ENCODE peak calls at places on chromosome 7, in six cellular contexts. W, U, A, C, I and R are unnamed samples.
A peak's percentile ranks its signal among the peaks of the same experiment; 100 is the strongest.

GRCh38 chr7:29809533-29810155 is 3.3 kb downstream of the WIPF3 start:
- DNase-seq in U (no peak), C (no peak), W (no peak), A (no peak), I (no peak), R (no peak)

GRCh38 chr7:72016574-72016973 is 395.6 kb downstream of the CALN1 start:
- DNase-seq in I (no peak), U (no peak), W (no peak), A (no peak), C (no peak), R (no peak)

GRCh38 chr7:98995111-98995510 is 116.8 kb downstream of the TRRAP start:
- DNase-seq in C (no peak), U (no peak), W (no peak), A (no peak), I (peak; percentile 92), R (no peak)

GRCh38 chr7:95662987-95663386 is 66.7 kb upstream of the PDK4 start:
- DNase-seq in A (no peak), W (no peak), U (no peak), C (no peak), I (no peak), R (no peak)

GRCh38 chr7:148572067-148572522 is 18.5 kb upstream of the C7orf33 start:
- DNase-seq in U (peak; percentile 66), A (no peak), C (no peak), I (no peak), W (no peak), R (no peak)

GRCh38 chr7:1818581-1819200 is 148.6 kb downstream of the ELFN1 start:
- DNase-seq in A (no peak), C (no peak), I (peak; percentile 72), W (no peak), U (no peak), R (no peak)

GRCh38 chr7:47765373-47765979 is 182.8 kb downstream of the PKD1L1 start:
- DNase-seq in C (no peak), W (no peak), A (no peak), U (no peak), I (no peak), R (no peak)

GRCh38 chr7:604884-605531 is 85.4 kb upstream of the PDGFA start:
- DNase-seq in U (no peak), C (no peak), I (peak; percentile 83), A (no peak), W (no peak), R (no peak)

GRCh38 chr7:2110586-2111396 is 122.0 kb downstream of the MAD1L1 start:
- DNase-seq in A (no peak), W (no peak), U (no peak), I (no peak), C (peak; percentile 49), R (no peak)

GRCh38 chr7:141480953-141481352 is 70.3 kb upstream of the AGK start:
- DNase-seq in I (no peak), W (no peak), U (no peak), C (no peak), A (no peak), R (no peak)

GRCh38 chr7:87920578-87920977 is 13.5 kb upstream of the ADAM22 start:
- DNase-seq in C (no peak), A (no peak), I (no peak), U (no peak), W (no peak), R (no peak)

GRCh38 chr7:104368006-104368405 is 39.6 kb downstream of the LHFPL3 start:
- DNase-seq in U (no peak), I (no peak), A (no peak), W (no peak), C (no peak), R (no peak)

GRCh38 chr7:157554393-157555238 is 217.8 kb downstream of the DNAJB6 start:
- DNase-seq in U (no peak), A (no peak), I (peak; percentile 68), W (no peak), C (no peak), R (no peak)

GRCh38 chr7:2108501-2109250 is 124.1 kb downstream of the MAD1L1 start:
- DNase-seq in I (no peak), A (no peak), C (no peak), W (no peak), U (no peak), R (no peak)

GRCh38 chr7:157992511-157993160 is 595.0 kb downstream of the PTPRN2 start:
- DNase-seq in I (no peak), A (no peak), W (no peak), U (no peak), C (no peak), R (no peak)

GRCh38 chr7:77442631-77443420 is 26.7 kb upstream of the GSAP start:
- DNase-seq in A (no peak), I (no peak), U (no peak), C (no peak), W (no peak), R (no peak)

GRCh38 chr7:130878785-130879184 is 144.8 kb upstream of the KLF14 start:
- DNase-seq in C (no peak), W (no peak), I (no peak), A (no peak), U (no peak), R (no peak)

GRCh38 chr7:73596191-73597065 is 18.0 kb upstream of the TBL2 start:
- DNase-seq in A (no peak), U (no peak), C (no peak), I (no peak), W (no peak), R (no peak)

GRCh38 chr7:73599151-73599882 is 20.9 kb upstream of the TBL2 start:
- DNase-seq in C (no peak), I (no peak), U (no peak), A (no peak), W (no peak), R (no peak)

GRCh38 chr7:73595358-73595757 is 17.0 kb upstream of the TBL2 start:
- DNase-seq in U (no peak), W (no peak), I (no peak), C (no peak), A (no peak), R (no peak)

GRCh38 chr7:73597978-73598782 is 19.8 kb upstream of the TBL2 start:
- DNase-seq in A (no peak), C (no peak), I (no peak), U (no peak), W (no peak), R (no peak)

DNA sequence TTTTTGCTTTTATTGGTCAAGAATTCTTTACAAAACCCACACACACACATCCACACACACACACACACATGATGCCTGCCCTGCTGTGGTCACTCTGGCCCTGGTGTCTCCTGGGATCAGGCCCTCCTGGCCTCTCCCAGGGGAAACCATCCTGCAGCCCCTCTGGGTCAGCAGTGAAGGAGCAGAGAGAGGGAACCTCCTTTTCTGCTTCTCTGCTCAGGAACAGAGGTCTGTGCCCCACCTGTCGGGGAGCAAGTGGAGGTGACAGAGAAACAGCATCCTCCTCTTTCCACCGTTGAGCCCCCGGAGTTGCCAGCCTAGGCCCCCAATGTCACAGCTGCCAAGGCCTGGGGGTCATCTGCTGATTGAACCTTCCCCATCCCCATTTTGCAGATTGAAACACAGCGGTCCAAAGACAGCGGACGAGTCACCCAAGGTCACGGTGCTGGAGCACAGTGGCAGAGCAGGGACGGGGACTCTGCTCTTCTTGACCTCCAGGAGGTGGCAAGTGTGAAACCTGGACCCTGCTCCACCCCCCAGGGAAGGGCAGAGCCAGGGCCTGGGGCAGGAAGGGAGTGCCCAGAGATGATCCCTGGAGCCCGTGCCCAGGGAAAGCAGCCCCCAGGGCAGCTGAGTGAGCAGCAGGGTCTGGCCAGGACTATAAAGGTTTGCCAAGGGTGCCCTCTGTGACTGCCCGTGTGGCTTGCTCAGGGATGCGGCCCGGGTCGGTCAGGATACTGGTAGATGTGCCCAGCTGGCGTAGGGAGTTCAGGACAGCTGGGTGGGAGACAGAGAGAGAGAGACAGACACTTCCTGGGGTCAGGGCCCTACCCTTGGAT is 15.0 kb upstream of the TBL2 start:
- DNase-seq in C (no peak), A (no peak), I (no peak), U (no peak), W (no peak), R (no peak)
- TF ChIP-seq CTCF in C (no peak), A (no peak), I (no peak), U (no peak), W (no peak), R (no peak)

GRCh38 chr7:118918556-118918955 is 694.1 kb downstream of the ANKRD7 start:
- DNase-seq in A (no peak), W (no peak), U (peak; percentile 3), C (peak; percentile 22), I (no peak), R (no peak)
- TF ChIP-seq CTCF in A (no peak), W (no peak), U (peak; percentile 20), C (peak; percentile 68), I (peak; percentile 85), R (no peak)

GRCh38 chr7:149875396-149875795 is 1.6 kb downstream of the ATP6V0E2 start:
- DNase-seq in W (no peak), I (no peak), A (peak; percentile 3), U (no peak), C (no peak), R (no peak)

GRCh38 chr7:149874644-149875028 is 867 bp downstream of the ATP6V0E2 start:
- DNase-seq in C (no peak), A (peak; percentile 73), W (no peak), I (no peak), U (no peak), R (no peak)

GRCh38 chr7:149872419-149873073 is 1.2 kb upstream of the ATP6V0E2 start:
- DNase-seq in U (peak; percentile 82), C (peak; percentile 89), A (peak; percentile 62), W (peak; percentile 78), I (no peak), R (peak; percentile 49)

GRCh38 chr7:149873074-149873967 is 448 bp upstream of the ATP6V0E2 start:
- DNase-seq in A (peak; percentile 95), I (no peak), W (peak; percentile 75), C (peak; percentile 98), U (peak; percentile 96), R (peak; percentile 55)

DNA sequence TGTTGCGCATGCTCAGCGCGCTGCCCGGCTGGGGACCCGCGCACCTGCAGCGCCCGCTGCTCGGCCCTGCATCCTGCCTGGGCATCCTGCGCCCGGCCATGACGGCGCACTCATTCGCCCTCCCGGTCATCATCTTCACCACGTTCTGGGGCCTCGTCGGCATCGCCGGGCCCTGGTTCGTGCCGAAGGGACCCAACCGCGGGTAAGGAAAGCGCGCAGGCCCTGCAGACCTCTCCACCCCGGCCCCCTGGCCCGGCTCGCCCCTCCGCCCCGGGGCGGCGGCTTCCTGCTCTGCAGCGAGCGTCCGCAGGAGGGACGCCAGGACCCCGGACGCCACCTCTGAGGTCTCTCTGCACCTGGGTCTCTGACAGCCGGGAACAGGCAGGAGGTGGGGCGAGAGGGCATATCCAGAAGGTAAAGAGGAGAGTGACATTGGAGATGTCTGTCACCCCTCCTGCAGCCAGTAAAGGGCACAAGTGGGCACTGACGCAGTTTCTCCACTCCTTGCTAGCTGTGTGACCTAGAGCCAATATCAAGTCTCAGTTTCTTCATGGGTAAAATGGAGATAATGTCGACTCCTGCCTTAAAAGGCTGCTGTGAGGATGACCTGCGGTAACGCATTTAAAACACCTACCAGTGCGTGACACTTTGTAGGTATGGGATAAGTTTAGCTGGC is at the start of gene ATP6V0E2:
- DNase-seq in C (no peak), W (no peak), U (no peak), I (no peak), A (no peak), R (no peak)
- TF ChIP-seq CTCF in C (no peak), W (no peak), U (no peak), I (no peak), A (no peak), R (no peak)

DNA sequence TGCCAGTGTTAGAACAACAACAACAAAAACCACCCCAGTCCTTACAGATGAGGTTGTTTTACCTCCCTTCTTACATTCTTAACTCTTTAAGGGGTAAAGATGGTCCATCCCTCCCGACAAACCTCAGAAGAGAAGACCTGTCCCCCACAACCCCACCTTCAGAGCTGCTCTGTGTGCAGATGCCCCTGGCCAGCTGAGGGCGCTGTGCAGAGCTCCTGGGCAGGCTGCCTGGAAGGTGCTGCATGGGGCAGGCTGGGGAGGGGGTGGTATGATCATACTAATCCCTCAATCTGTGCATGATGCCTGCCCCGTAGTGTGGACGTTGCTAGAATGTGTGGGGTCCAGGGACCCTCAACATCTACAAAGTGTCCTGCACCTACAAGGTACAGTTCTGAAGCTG is 387.1 kb downstream of the INHBA start:
- DNase-seq in I (no peak), U (peak; percentile 13), A (no peak), C (no peak), W (no peak), R (no peak)
- TF ChIP-seq CTCF in I (peak; percentile 51), U (peak; percentile 20), A (no peak), C (no peak), W (peak; percentile 56), R (peak; percentile 32)